ENCODE peak calls at places on chromosomes 2 and 18, in four cellular contexts. D is breast epithelium, X is heart right ventricle, M is tibial artery. H is an unnamed sample.

GRCh38 chr2:136332436-136333095 is 214.6 kb upstream of the CXCR4 start:
- DNase-seq in M (no peak), X (no peak), D (no peak), H (no peak)

GRCh38 chr2:67846341-67847070 is 216.3 kb downstream of the C1D start:
- DNase-seq in M (peak; percentile 85), X (peak; percentile 41), D (peak; percentile 93), H (peak; percentile 66)

GRCh38 chr2:174614261-174614660 is 16.7 kb upstream of the WIPF1 start:
- DNase-seq in M (no peak), X (no peak), D (no peak), H (no peak)

GRCh38 chr18:34115409-34116081 is 109.2 kb downstream of the NOL4 start:
- DNase-seq in D (no peak), X (no peak), M (no peak), H (no peak)

GRCh38 chr2:188050716-188051115 is 241.0 kb upstream of the GULP1 start:
- DNase-seq in D (no peak), M (no peak), X (no peak), H (no peak)

GRCh38 chr2:121038831-121039230 is 246.2 kb downstream of the TFCP2L1 start:
- DNase-seq in D (peak; percentile 77), M (no peak), X (no peak), H (no peak)

GRCh38 chr2:241637233-241638062 is at the start of gene ATG4B:
- DNase-seq in M (peak; percentile 78), D (peak; percentile 72), X (peak; percentile 88), H (peak; percentile 26)

GRCh38 chr18:65567372-65567771 is 183.4 kb upstream of the CDH7 start:
- DNase-seq in D (no peak), X (no peak), M (no peak), H (no peak)

GRCh38 chr2:145595296-145595695 is 1075.4 kb upstream of the ZEB2 start:
- DNase-seq in D (no peak), X (no peak), M (no peak), H (no peak)

GRCh38 chr2:197255550-197255949 is 55.0 kb downstream of the ANKRD44 start:
- DNase-seq in X (peak; percentile 65), D (no peak), M (peak; percentile 73), H (peak; percentile 84)

GRCh38 chr18:9827856-9828793 is 57.6 kb upstream of the TXNDC2 start:
- DNase-seq in D (peak; percentile 72), X (no peak), M (peak; percentile 72), H (peak; percentile 82)

GRCh38 chr2:30326497-30326896 is 95.2 kb downstream of the LBH start:
- DNase-seq in M (no peak), D (no peak), X (no peak), H (no peak)

GRCh38 chr2:189287363-189287762 is 107.8 kb upstream of the COL5A2 start:
- DNase-seq in M (no peak), D (no peak), X (no peak), H (no peak)

GRCh38 chr2:12923907-12924610 is 207.3 kb downstream of the TRIB2 start:
- DNase-seq in M (no peak), D (no peak), X (no peak), H (no peak)

GRCh38 chr2:18001671-18002070 is 123.2 kb downstream of the KCNS3 start:
- DNase-seq in X (no peak), D (no peak), M (no peak), H (no peak)

GRCh38 chr2:141041281-141041680 is 1089.5 kb downstream of the LRP1B start:
- DNase-seq in D (no peak), M (no peak), X (no peak), H (no peak)

GRCh38 chr18:892316-892715 is 12.4 kb upstream of the ADCYAP1 start:
- DNase-seq in X (no peak), M (no peak), D (no peak), H (no peak)

GRCh38 chr18:49898421-49898820 is 85.1 kb upstream of the ACAA2 start:
- DNase-seq in D (no peak), M (peak; percentile 36), X (no peak), H (no peak)

GRCh38 chr18:23906658-23907057 is 107.9 kb upstream of the TTC39C start:
- DNase-seq in X (no peak), D (no peak), M (no peak), H (no peak)

GRCh38 chr2:100580474-100581264 is 17.9 kb downstream of the PDCL3 start:
- DNase-seq in D (no peak), M (peak; percentile 27), X (no peak), H (peak; percentile 74)

GRCh38 chr2:69581774-69582581 is 61.6 kb downstream of the AAK1 start:
- DNase-seq in X (no peak), M (no peak), D (no peak), H (no peak)

GRCh38 chr2:19120941-19121750 is 237.3 kb downstream of the OSR1 start:
- DNase-seq in D (peak; percentile 91), X (no peak), M (no peak), H (no peak)

GRCh38 chr2:168244318-168244717 is 3.1 kb downstream of the STK39 start:
- DNase-seq in X (no peak), D (no peak), M (no peak), H (no peak)

GRCh38 chr2:10534514-10535250 is 86.6 kb upstream of the ODC1 start:
- DNase-seq in M (no peak), X (no peak), D (no peak), H (no peak)

GRCh38 chr2:65937379-65938160 is 497.4 kb upstream of the MEIS1 start:
- DNase-seq in M (no peak), X (no peak), D (no peak), H (no peak)

GRCh38 chr18:13366977-13367892 is 148.7 kb downstream of the LDLRAD4 start:
- DNase-seq in X (no peak), M (no peak), D (no peak), H (no peak)

GRCh38 chr18:37393945-37394609 is 171.5 kb downstream of the CELF4 start:
- DNase-seq in X (peak; percentile 83), D (peak; percentile 55), M (peak; percentile 61), H (no peak)

GRCh38 chr2:191316246-191316645 is 71.0 kb downstream of the MYO1B start:
- DNase-seq in D (no peak), X (no peak), M (no peak), H (no peak)

GRCh38 chr2:168432565-168433186 is 23.4 kb upstream of the CERS6 start:
- DNase-seq in M (no peak), D (no peak), X (no peak), H (no peak)

GRCh38 chr2:36952748-36953197 is 13.6 kb downstream of the STRN start:
- DNase-seq in D (no peak), X (no peak), M (no peak), H (no peak)

DNA sequence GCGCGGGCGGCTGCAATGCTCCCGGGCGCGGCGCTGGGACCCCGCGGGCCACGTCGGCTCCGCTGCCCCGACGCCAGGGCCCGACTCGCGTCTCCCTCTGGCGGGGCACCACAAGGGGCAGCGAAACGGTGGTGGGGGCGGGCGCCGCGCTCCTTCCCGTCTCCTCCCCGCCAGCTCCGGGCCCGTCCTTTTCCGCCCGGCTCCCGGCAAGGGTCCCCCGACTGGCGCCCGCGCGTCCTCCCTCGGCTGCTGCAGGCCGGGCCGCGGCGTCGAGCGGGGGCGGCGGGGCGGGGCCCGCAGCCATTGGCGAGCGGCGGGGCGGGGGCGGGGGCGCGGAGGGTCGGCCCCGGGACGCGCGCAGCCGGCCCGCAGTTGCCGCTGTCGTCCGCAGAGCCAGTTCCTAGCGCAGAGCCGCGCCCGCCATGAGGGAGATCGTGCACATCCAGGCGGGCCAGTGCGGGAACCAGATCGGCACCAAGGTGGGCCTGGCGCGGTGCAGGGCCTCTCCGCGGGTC is at the start of gene TUBB6:
- DNase-seq in M (peak; percentile 61), D (peak; percentile 61), X (peak; percentile 84), H (no peak)
- H3K27ac ChIP-seq in M (peak within 1 kb of the TSS; percentile 98), D (peak within 1 kb of the TSS; percentile 87), X (peak within 1 kb of the TSS; percentile 99), H (peak within 1 kb of the TSS; percentile 97)

GRCh38 chr2:49831698-49832367 is 677.5 kb upstream of the FSHR start:
- DNase-seq in M (no peak), X (no peak), D (no peak), H (no peak)

GRCh38 chr2:49832555-49832954 is 678.2 kb upstream of the FSHR start:
- DNase-seq in X (no peak), D (no peak), M (no peak), H (no peak)

GRCh38 chr2:49827366-49827765 is 673.1 kb upstream of the FSHR start:
- DNase-seq in M (no peak), X (no peak), D (no peak), H (no peak)
- H3K4me1 ChIP-seq in M (no peaks in the 10 kb centered on the region), X (no peaks in the 10 kb centered on the region), D (no peaks in the 10 kb centered on the region), H (no peaks in the 10 kb centered on the region)

GRCh38 chr2:127324635-127325034 is 30.7 kb upstream of the ERCC3 start:
- DNase-seq in D (no peak), X (no peak), M (no peak), H (no peak)
- TF ChIP-seq CTCF in D (peak; percentile 58), X (peak; percentile 69), M (peak; percentile 75), H (peak; percentile 35)

GRCh38 chr2:103437161-103437560 is 675.3 kb downstream of the TMEM182 start:
- DNase-seq in D (no peak), X (no peak), M (no peak), H (no peak)

DNA sequence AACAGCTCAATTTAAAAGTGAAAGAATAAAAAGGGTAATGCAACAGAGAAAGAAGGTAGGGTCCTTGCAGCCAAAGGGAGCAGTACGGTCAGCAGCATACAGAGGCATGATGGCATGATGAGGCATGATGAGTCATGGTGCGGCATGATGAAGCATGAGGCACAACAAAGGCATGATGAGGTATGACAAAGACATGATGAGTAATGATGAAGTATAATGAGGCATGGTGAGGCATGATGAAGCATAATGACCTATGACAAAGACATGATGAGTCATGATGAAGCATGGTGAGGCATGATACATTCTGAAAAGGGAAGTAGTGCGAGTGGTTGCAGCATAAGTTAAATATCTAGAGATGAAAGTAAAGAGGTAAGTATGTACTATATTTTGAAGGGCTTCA is 673.2 kb downstream of the TMEM182 start:
- DNase-seq in D (no peak), X (no peak), M (no peak), H (no peak)
- H3K27ac ChIP-seq in D (no peak overlapping the region), X (no peak overlapping the region), M (no peak overlapping the region), H (no peak overlapping the region)

GRCh38 chr2:47063159-47063930 is 91.8 kb downstream of the STPG4 start:
- DNase-seq in D (no peak), X (no peak), M (no peak), H (no peak)
- H3K4me1 ChIP-seq in D (no peaks in the 10 kb centered on the region), X (peaks cover 66% of the 10 kb centered on the region), M (no peaks in the 10 kb centered on the region), H (peaks cover 12% of the 10 kb centered on the region)

H was measured in ascending aorta.